ENCODE peak calls at places on chromosomes 12 and 14, in four cellular contexts. A, M, P and E are unnamed samples.

GRCh38 chr14:59570122-59570521 is 6.5 kb downstream of the CCDC175 start:
- DNase-seq in A (no peak), M (no peak), P (no peak), E (no peak)

GRCh38 chr12:72523754-72524153 is 251.6 kb downstream of the TRHDE start:
- DNase-seq in A (no peak), M (no peak), P (no peak), E (no peak)

GRCh38 chr12:91274886-91275285 is 92.3 kb upstream of the DCN start:
- DNase-seq in A (no peak), M (no peak), P (no peak), E (no peak)

GRCh38 chr14:22370084-22370847 is 218.8 kb downstream of the DAD1 start:
- DNase-seq in A (no peak), M (no peak), P (peak), E (no peak)

GRCh38 chr12:75955251-75955650 is 76.3 kb downstream of the PHLDA1 start:
- DNase-seq in A (no peak), M (no peak), P (no peak), E (no peak)

GRCh38 chr14:59964251-59965007 is 44.5 kb downstream of the LRRC9 start:
- DNase-seq in A (no peak), M (no peak), P (no peak), E (no peak)

GRCh38 chr14:102088012-102088792 is 1.4 kb upstream of the HSP90AA1 start:
- DNase-seq in A (no peak), M (peak), P (peak), E (peak)

GRCh38 chr12:76588881-76589565 is 29.5 kb upstream of the OSBPL8 start:
- DNase-seq in A (no peak), M (no peak), P (no peak), E (no peak)

GRCh38 chr12:108299980-108300696 is 39.0 kb downstream of the CMKLR1 start:
- DNase-seq in A (no peak), M (no peak), P (no peak), E (peak)

DNA sequence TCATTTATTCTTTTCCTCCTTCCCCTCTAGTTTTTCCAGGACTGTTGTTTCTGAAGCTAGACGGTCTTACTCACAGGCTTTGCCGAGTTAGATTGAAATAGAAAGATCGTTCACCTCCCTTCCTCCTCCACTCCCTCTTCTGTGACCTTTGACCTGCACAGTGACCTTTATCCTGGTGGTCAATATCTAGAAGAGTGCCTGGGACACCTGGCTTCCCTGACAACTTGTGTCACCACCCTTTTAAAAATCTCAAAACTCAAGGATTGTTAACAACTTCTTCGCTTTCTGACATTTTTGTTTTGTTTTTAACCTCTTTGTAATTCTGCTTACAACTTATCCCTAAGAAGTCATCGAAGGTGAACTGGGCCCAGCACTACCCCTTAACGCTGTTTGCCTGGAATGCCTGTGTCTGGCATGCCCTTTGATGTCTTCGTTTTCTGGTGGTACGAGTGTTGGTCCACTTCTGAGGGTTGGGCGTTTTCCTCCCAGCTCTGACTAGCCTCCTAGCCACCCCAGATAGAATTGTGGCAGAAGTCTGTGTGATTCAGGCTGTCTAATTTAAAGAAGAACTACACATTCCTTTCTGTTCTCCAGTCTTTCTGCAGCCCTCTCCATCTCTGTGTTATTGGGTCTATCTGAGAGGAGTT is 2.8 kb upstream of the KRT75 start:
- DNase-seq in A (no peak), M (no peak), P (no peak), E (no peak)
- H3K4me3 ChIP-seq in A (no peak), M (no peak), P (no peak), E (no peak)

DNA sequence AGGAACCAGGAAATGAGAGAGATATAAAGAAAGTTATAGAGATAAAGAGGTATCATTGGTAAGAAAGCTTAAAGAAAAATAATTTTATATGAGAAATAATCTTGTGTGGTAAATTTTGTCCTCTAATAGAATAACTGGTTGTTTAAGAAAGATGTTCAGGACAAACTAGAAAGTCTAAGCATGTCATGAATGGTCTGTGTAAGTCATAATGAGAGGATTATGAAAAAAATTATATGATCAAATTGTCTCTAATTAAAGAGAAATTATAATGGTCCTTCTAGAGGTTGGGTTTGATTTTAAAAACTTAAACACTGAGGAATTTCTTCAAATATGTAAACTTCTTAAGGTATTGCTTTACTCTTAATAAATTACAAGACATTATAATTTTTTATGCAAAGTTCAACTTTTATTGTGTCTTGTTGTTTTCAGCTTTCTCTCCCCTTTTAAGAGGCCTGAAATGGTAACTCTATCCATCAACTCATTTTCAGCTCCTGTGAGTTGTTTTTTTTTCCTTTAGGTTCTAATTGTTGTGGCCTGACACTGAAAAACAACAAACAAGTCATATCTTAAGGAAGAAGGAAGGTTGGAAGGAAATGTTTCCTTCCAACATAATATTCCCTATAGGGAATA is 88.2 kb upstream of the CNOT2 start:
- DNase-seq in A (no peak), M (no peak), P (no peak), E (no peak)
- H3K4me3 ChIP-seq in A (no peak), M (no peak), P (no peak), E (no peak)

GRCh38 chr12:12715128-12715458 is 2.1 kb upstream of the CDKN1B start:
- DNase-seq in A (no peak), M (no peak), P (no peak), E (no peak)

GRCh38 chr12:12716151-12716844 is 870 bp upstream of the CDKN1B start:
- DNase-seq in A (no peak), M (no peak), P (no peak), E (no peak)

GRCh38 chr12:12715459-12716150 is 1.6 kb upstream of the CDKN1B start:
- DNase-seq in A (no peak), M (no peak), P (no peak), E (no peak)

GRCh38 chr12:12714276-12715001 is 2.7 kb upstream of the CDKN1B start:
- DNase-seq in A (no peak), M (peak), P (no peak), E (no peak)

DNA sequence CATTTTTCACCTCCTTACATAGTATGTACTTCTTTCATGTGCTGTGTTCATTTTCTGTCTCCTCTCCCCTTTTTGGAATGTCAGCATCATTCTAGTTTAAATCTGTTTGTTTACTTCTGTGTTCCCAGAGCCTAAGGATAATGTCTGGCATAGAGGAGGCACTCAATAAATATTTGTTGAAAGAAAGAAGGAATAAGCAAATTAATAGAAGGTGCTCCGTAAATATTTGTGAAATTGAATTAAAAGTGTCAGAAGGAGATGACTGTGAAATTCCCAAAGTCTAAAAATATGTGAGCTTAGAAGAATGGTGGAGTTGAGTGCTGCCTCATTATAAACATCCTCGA is 3.3 kb upstream of the CDKN1B start:
- DNase-seq in A (no peak), M (no peak), P (no peak), E (no peak)
- H3K4me3 ChIP-seq in A (peak), M (no peak), P (peak), E (peak)

GRCh38 chr14:54730156-54730961 is 163.4 kb downstream of the SAMD4A start:
- DNase-seq in A (no peak), M (no peak), P (no peak), E (no peak)

GRCh38 chr14:54724772-54725325 is 157.9 kb downstream of the SAMD4A start:
- DNase-seq in A (no peak), M (no peak), P (no peak), E (no peak)

GRCh38 chr14:54728700-54729527 is 162.0 kb downstream of the SAMD4A start:
- DNase-seq in A (no peak), M (no peak), P (no peak), E (no peak)

GRCh38 chr14:54725998-54726397 is 159.1 kb downstream of the SAMD4A start:
- DNase-seq in A (no peak), M (no peak), P (no peak), E (no peak)

DNA sequence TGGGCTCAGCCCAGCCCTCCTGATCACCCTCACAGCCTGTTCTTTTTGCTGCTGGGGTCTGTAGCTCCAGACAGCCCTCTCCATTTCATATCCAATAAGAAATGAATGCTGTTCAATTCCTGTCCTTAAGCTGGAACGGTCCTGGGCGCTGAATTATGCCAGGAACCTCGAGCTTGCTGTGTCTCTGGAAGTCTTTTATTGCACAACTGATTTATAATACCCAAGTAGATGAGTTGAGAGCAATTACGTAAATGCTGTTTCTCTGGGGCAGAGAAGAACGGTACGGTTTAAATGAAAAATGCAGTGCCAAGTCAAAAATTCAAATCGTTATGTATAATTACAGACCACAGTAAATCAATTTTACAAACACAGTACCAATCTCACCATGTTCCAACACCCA is 161.0 kb downstream of the SAMD4A start:
- DNase-seq in A (no peak), M (no peak), P (no peak), E (no peak)
- H3K4me3 ChIP-seq in A (no peak), M (no peak), P (no peak), E (no peak)

GRCh38 chr12:15157200-15157599 is 64.0 kb downstream of the RERG start:
- DNase-seq in A (no peak), M (no peak), P (no peak), E (no peak)
- H3K4me3 ChIP-seq in A (no peak), M (no peak), P (no peak), E (no peak)

GRCh38 chr12:38279756-38280155 is 36.8 kb upstream of the ALG10B start:
- DNase-seq in A (no peak), M (no peak), P (no peak), E (no peak)

DNA sequence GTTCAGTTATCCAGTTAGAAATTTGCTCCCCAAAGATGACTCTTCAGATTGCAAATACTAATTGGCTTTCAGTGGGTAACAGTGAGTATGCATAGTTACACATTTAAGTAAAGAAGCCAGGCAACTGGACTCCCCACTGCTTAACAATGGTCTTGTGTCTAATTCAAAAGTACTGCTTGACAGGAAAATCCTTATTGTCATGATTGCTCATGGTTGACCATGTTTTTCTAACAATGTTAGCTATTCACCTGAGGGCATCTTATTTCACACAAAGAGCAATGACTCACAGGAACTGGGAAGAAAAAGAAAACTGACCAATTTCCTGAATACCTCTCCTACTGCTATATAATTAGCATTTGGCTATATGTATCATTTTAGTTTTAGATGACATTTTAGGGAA is 33.7 kb upstream of the ALG10B start:
- DNase-seq in A (no peak), M (no peak), P (no peak), E (no peak)
- H3K4me3 ChIP-seq in A (no peak), M (no peak), P (no peak), E (no peak)

GRCh38 chr14:97180304-97181200 is 383.4 kb downstream of the VRK1 start:
- DNase-seq in A (no peak), M (no peak), P (no peak), E (no peak)
- H3K4me3 ChIP-seq in A (no peak), M (no peak), P (no peak), E (no peak)